ENCODE peak calls at places on chromosomes 7 and 10, in eight cellular contexts. L is neural progenitor cell; H is mesendoderm; I is osteoblast; P is CD8-positive, alpha-beta T cell; B is mesenchymal stem cell; F is tibial nerve; Y is MM.1S. E is an unnamed sample.

GRCh38 chr7:134547738-134548054 is 1.2 kb upstream of the AKR1B15 start:
- DNase-seq in L (peak; percentile 93), H (peak; percentile 88), I (no peak), P (no peak), B (peak; percentile 80), F (no peak), Y (peak; percentile 81), E (peak; percentile 69)

GRCh38 chr7:46583606-46584005 is 662.5 kb upstream of the IGFBP3 start:
- DNase-seq in L (no peak), H (no peak), I (no peak), P (no peak), B (peak; percentile 40), F (peak; percentile 30), Y (no peak), E (no peak)

GRCh38 chr7:29606287-29606721 is 42.7 kb downstream of the PRR15 start:
- DNase-seq in L (no peak), H (no peak), I (no peak), P (no peak), B (peak; percentile 75), F (no peak), Y (no peak), E (no peak)

GRCh38 chr7:87427289-87427688 is 48.2 kb downstream of the ABCB4 start:
- DNase-seq in L (no peak), H (no peak), I (no peak), P (no peak), B (no peak), F (peak; percentile 24), Y (no peak), E (no peak)

GRCh38 chr7:132417037-132417906 is 159.0 kb downstream of the PLXNA4 start:
- DNase-seq in L (no peak), H (no peak), I (no peak), P (no peak), B (peak; percentile 56), F (no peak), Y (no peak), E (no peak)

GRCh38 chr7:43522406-43523156 is 60.3 kb upstream of the STK17A start:
- DNase-seq in L (no peak), H (peak; percentile 53), I (peak; percentile 87), P (no peak), B (peak; percentile 37), F (no peak), Y (no peak), E (no peak)

GRCh38 chr10:1180836-1181235 is 124.7 kb downstream of the WDR37 start:
- DNase-seq in L (peak; percentile 36), H (peak; percentile 54), I (no peak), P (no peak), B (no peak), F (no peak), Y (no peak), E (no peak)

GRCh38 chr10:103602028-103602851 is 108.7 kb downstream of the NEURL1 start:
- DNase-seq in L (no peak), H (no peak), I (no peak), P (no peak), B (no peak), F (no peak), Y (no peak), E (no peak)

GRCh38 chr10:18010050-18010449 is 58.3 kb downstream of the SLC39A12 start:
- DNase-seq in L (no peak), H (no peak), I (no peak), P (no peak), B (no peak), F (no peak), Y (no peak), E (no peak)

GRCh38 chr7:150972094-150972493 is 6.0 kb downstream of the KCNH2 start:
- DNase-seq in L (peak; percentile 47), H (no peak), I (no peak), P (no peak), B (no peak), F (no peak), Y (no peak), E (peak; percentile 80)

GRCh38 chr10:79149662-79150443 is 81.1 kb downstream of the ZMIZ1 start:
- DNase-seq in L (peak; percentile 40), H (peak; percentile 72), I (peak; percentile 95), P (peak; percentile 38), B (peak; percentile 68), F (peak; percentile 67), Y (no peak), E (peak; percentile 90)

GRCh38 chr7:3033136-3033535 is 10.5 kb downstream of the CARD11 start:
- DNase-seq in L (no peak), H (no peak), I (no peak), P (no peak), B (no peak), F (no peak), Y (no peak), E (no peak)

GRCh38 chr10:49600781-49601400 is 9.2 kb upstream of the SLC18A3 start:
- DNase-seq in L (no peak), H (no peak), I (peak; percentile 72), P (no peak), B (no peak), F (no peak), Y (no peak), E (no peak)

GRCh38 chr7:105388373-105389089 is at the start of gene SRPK2:
- DNase-seq in L (peak; percentile 91), H (peak; percentile 85), I (peak; percentile 99), P (peak; percentile 67), B (peak; percentile 72), F (peak; percentile 40), Y (peak; percentile 75), E (peak; percentile 74)

GRCh38 chr7:28178537-28178936 is 2.1 kb downstream of the JAZF1 start:
- DNase-seq in L (no peak), H (no peak), I (peak; percentile 81), P (no peak), B (no peak), F (no peak), Y (no peak), E (no peak)

GRCh38 chr10:11424456-11425287 is 186.8 kb downstream of the USP6NL start:
- DNase-seq in L (peak; percentile 79), H (peak; percentile 67), I (peak; percentile 88), P (no peak), B (peak; percentile 51), F (peak; percentile 18), Y (peak; percentile 36), E (peak; percentile 27)

GRCh38 chr10:30862486-30862885 is 169.2 kb downstream of the ZNF438 start:
- DNase-seq in L (no peak), H (no peak), I (no peak), P (no peak), B (peak; percentile 93), F (no peak), Y (no peak), E (no peak)

GRCh38 chr7:116353614-116354013 is 143.3 kb downstream of the TES start:
- DNase-seq in L (no peak), H (peak; percentile 72), I (no peak), P (no peak), B (peak; percentile 53), F (peak; percentile 20), Y (no peak), E (peak; percentile 61)

GRCh38 chr7:132650498-132650897 is 74.2 kb upstream of the PLXNA4 start:
- DNase-seq in L (no peak), H (peak; percentile 97), I (peak; percentile 27), P (no peak), B (peak; percentile 89), F (no peak), Y (no peak), E (no peak)

DNA sequence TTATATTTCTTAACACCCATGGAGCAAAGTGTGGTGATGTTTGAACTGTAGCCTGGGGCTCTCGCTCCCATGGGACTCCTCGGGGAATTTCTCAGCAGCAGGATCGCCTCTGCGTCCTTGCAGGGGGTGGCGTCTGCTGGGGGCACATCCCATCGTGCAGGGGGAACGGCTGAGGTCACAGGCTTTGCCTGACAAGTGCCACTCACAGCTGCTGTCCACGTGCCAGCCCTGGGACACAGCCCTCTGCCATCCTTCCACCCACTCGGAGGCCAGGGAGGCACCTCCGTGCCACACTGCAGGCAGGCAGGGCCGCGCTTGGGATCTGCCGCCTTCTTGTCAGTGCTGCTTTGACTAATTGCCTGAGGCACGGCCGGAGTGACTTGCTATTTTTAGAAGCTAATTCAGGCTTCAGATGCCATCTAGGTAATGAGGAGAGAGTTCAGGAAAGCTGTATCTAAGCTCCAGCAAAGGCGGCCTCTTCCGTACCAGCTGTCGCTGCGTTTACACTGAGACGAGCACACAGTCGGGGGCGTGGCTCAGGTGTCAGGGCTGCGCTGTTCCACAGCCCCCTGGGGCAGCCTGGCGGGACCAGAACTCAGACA is 45.7 kb downstream of the PITRM1 start:
- DNase-seq in L (peak; percentile 42), H (peak; percentile 14), I (peak; percentile 73), P (no peak), B (peak; percentile 14), F (no peak), Y (no peak), E (no peak)
- H3K27ac ChIP-seq in L (no peak overlapping the region), H (no peak overlapping the region), I (no peak overlapping the region), P (no peak overlapping the region), B (peak overlapping the region; percentile 5), F (no peak overlapping the region), Y (no peak overlapping the region), E (no peak overlapping the region)

GRCh38 chr10:99850041-99850766 is 67.8 kb downstream of the ABCC2 start:
- DNase-seq in L (no peak), H (peak; percentile 94), I (no peak), P (no peak), B (peak; percentile 68), F (no peak), Y (no peak), E (no peak)
- H3K4me3 ChIP-seq in L (no peak overlapping the region), H (no peak overlapping the region), I (no peak overlapping the region), P (no peak overlapping the region), B (no peak overlapping the region), F (no peak overlapping the region), Y (no peak overlapping the region), E (no peak overlapping the region)

GRCh38 chr7:20016669-20017068 is 200.5 kb downstream of the MACC1 start:
- DNase-seq in L (no peak), H (no peak), I (no peak), P (no peak), B (no peak), F (no peak), Y (no peak), E (no peak)

GRCh38 chr7:20021834-20022233 is 195.3 kb downstream of the MACC1 start:
- DNase-seq in L (no peak), H (no peak), I (no peak), P (no peak), B (no peak), F (no peak), Y (peak; percentile 72), E (no peak)

DNA sequence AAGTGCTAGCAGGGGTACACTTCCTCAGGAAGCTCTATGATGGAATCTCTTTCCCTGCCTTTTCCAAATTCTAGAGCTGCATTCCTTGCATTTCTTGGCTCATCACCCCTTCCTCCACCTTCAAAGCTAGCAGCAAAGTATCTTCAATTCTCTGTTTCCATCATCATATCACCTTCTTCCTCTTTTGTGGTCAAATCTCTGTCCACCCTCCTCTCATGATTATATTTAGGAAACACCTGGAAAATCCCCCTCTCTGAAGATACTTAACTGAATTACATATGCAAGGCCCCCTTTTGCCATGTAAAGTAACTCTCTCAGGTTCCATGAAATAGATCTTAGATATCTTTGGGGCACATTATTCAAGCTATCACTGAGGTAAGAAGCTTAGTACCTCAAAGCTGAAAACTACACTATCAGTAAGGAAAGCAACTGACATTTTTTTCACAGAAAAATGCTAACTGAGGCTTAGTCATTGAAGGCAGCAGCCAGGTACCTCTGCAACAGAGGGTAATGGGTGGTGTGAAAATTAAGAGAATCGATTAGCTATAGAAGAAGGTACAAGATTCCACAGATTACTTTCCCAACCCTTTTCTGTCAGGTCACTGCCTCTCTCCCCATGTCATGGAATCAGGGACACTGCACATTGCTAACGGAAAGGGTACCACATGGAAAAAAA is 197.3 kb downstream of the MACC1 start:
- DNase-seq in L (peak; percentile 4), H (peak; percentile 89), I (no peak), P (no peak), B (no peak), F (no peak), Y (peak; percentile 16), E (no peak)
- H3K27ac ChIP-seq in L (no peak overlapping the region), H (peak overlapping the region; percentile 18), I (no peak overlapping the region), P (no peak overlapping the region), B (no peak overlapping the region), F (no peak overlapping the region), Y (no peak overlapping the region), E (no peak overlapping the region)

GRCh38 chr10:127215882-127216281 is 19.5 kb upstream of the INSYN2A start:
- DNase-seq in L (peak; percentile 49), H (peak; percentile 77), I (no peak), P (no peak), B (no peak), F (no peak), Y (no peak), E (no peak)
- H3K4me3 ChIP-seq in L (no peak overlapping the region), H (no peak overlapping the region), I (no peak overlapping the region), P (no peak overlapping the region), B (no peak overlapping the region), F (no peak overlapping the region), Y (no peak overlapping the region), E (no peak overlapping the region)